ENCODE peak calls at places on chromosome 22, in nine cellular contexts. I is fibroblast of mammary gland; S is stimulated activated CD4-positive, alpha-beta T cell treated with anti-CD3 and anti-CD28 coated beads, Interleukin-1b, Interleukin-23, amount 100 ng/mL, for 24 hours; E is ELR; W is pancreas; B is NCI-H2029 treated with DMSO at 0.1 percent for 48 hours; D is substantia nigra; H is right cardiac atrium; A is NCI-H2081. K is an unnamed sample.

GRCh38 chr22:42022162-42022847 is 23.7 kb downstream of the WBP2NL start:
- DNase-seq in D (no peak), B (no peak), A (no peak), W (no peak), S (no peak), I (no peak), E (peak; percentile 33), H (no peak), K (no peak)

GRCh38 chr22:19607198-19608113 is 83.2 kb upstream of the CLDN5 start:
- DNase-seq in D (no peak), S (no peak), I (no peak), A (peak; percentile 97), B (peak; percentile 42), W (no peak), E (no peak), H (no peak), K (no peak)

GRCh38 chr22:19576460-19577421 is 52.5 kb upstream of the CLDN5 start:
- DNase-seq in B (no peak), I (peak; percentile 69), D (no peak), E (peak; percentile 91), H (no peak), A (no peak), W (no peak), S (peak; percentile 13), K (no peak)

GRCh38 chr22:43891360-43892182 is at the start of gene PNPLA5:
- DNase-seq in A (no peak), B (no peak), I (peak; percentile 20), H (no peak), W (no peak), S (no peak), E (peak; percentile 46), D (no peak), K (no peak)

GRCh38 chr22:43945632-43946390 is 9.4 kb upstream of the SAMM50 start:
- DNase-seq in W (peak; percentile 60), D (peak; percentile 50), A (peak; percentile 15), E (peak; percentile 73), S (peak; percentile 44), I (peak; percentile 61), H (peak; percentile 72), B (peak; percentile 17), K (peak; percentile 27)

GRCh38 chr22:37618072-37618656 is 9.5 kb downstream of the GGA1 start:
- DNase-seq in W (no peak), I (no peak), A (no peak), H (no peak), B (no peak), D (no peak), S (no peak), E (no peak), K (no peak)

GRCh38 chr22:27222178-27222577 is 564.8 kb downstream of the MIAT start:
- DNase-seq in I (no peak), E (no peak), S (no peak), A (no peak), D (no peak), H (no peak), W (no peak), B (no peak), K (no peak)

GRCh38 chr22:25402501-25403283 is 161.8 kb upstream of the GRK3 start:
- DNase-seq in E (peak; percentile 63), D (no peak), B (no peak), H (peak; percentile 52), W (no peak), S (no peak), A (no peak), I (peak; percentile 34), K (no peak)

GRCh38 chr22:22870577-22871398 is 16.8 kb upstream of the IGLL5 start:
- DNase-seq in E (peak; percentile 10), H (no peak), S (no peak), W (no peak), I (no peak), A (no peak), D (no peak), B (no peak), K (no peak)

GRCh38 chr22:37269930-37270678 is 12.2 kb upstream of the CYTH4 start:
- DNase-seq in H (peak; percentile 4), A (no peak), E (no peak), W (no peak), S (no peak), B (no peak), I (no peak), D (no peak), K (no peak)

GRCh38 chr22:39449708-39450107 is 7.1 kb upstream of the MGAT3 start:
- DNase-seq in D (no peak), I (no peak), W (no peak), A (no peak), E (no peak), S (no peak), B (no peak), H (no peak), K (no peak)

GRCh38 chr22:33842006-33842354 is 78.3 kb downstream of the LARGE1 start:
- DNase-seq in S (no peak), E (no peak), H (no peak), D (no peak), A (no peak), W (no peak), B (no peak), I (no peak), K (no peak)

GRCh38 chr22:17152971-17153370 is 6.1 kb downstream of the HDHD5 start:
- DNase-seq in E (no peak), H (no peak), W (no peak), A (no peak), D (no peak), I (no peak), B (peak; percentile 51), S (no peak), K (no peak)

K was measured in effector CD8-positive, alpha-beta T cell.